ENCODE peak calls at places on chromosomes 12 and 14, in seven cellular contexts. One of them, this sample, is unnamed.

GRCh38 chr14:52061380-52061779 is 7.5 kb downstream of the NID2 start:
- DNase-seq in adrenal gland: no peak
- DNase-seq in left ventricle myocardium inferior: peak
- DNase-seq in lung: no peak
- DNase-seq in prostate gland: no peak
- DNase-seq in A549: no peak
- DNase-seq in SK-N-SH: no peak
- DNase-seq in this sample: no peak

GRCh38 chr14:63432888-63433552 is 110.2 kb downstream of the PPP2R5E start:
- DNase-seq in lung: no peak
- DNase-seq in A549: no peak
- DNase-seq in SK-N-SH: no peak
- DNase-seq in left ventricle myocardium inferior: no peak
- DNase-seq in prostate gland: no peak
- DNase-seq in adrenal gland: no peak
- DNase-seq in this sample: no peak

GRCh38 chr12:14239350-14239934 is 126.0 kb upstream of the ATF7IP start:
- DNase-seq in left ventricle myocardium inferior: no peak
- DNase-seq in adrenal gland: peak
- DNase-seq in A549: no peak
- DNase-seq in lung: no peak
- DNase-seq in prostate gland: no peak
- DNase-seq in SK-N-SH: peak
- DNase-seq in this sample: peak

GRCh38 chr12:80168936-80169335 is 69.6 kb downstream of the OTOGL start:
- DNase-seq in adrenal gland: no peak
- DNase-seq in A549: no peak
- DNase-seq in lung: no peak
- DNase-seq in SK-N-SH: no peak
- DNase-seq in left ventricle myocardium inferior: no peak
- DNase-seq in prostate gland: no peak
- DNase-seq in this sample: no peak

GRCh38 chr12:130202201-130202600 is 39.9 kb downstream of the FZD10 start:
- DNase-seq in left ventricle myocardium inferior: no peak
- DNase-seq in lung: no peak
- DNase-seq in prostate gland: no peak
- DNase-seq in A549: no peak
- DNase-seq in SK-N-SH: no peak
- DNase-seq in adrenal gland: no peak
- DNase-seq in this sample: no peak

GRCh38 chr12:132560421-132560830 is 50.0 kb downstream of the LRCOL1 start:
- DNase-seq in lung: no peak
- DNase-seq in A549: peak
- DNase-seq in adrenal gland: no peak
- DNase-seq in prostate gland: no peak
- DNase-seq in SK-N-SH: peak
- DNase-seq in left ventricle myocardium inferior: no peak
- DNase-seq in this sample: peak

GRCh38 chr14:89533761-89534160 is 116.7 kb upstream of the FOXN3 start:
- DNase-seq in adrenal gland: no peak
- DNase-seq in lung: no peak
- DNase-seq in A549: no peak
- DNase-seq in prostate gland: no peak
- DNase-seq in left ventricle myocardium inferior: no peak
- DNase-seq in SK-N-SH: no peak
- DNase-seq in this sample: no peak

GRCh38 chr12:130770413-130771028 is 54.4 kb upstream of the RIMBP2 start:
- DNase-seq in A549: no peak
- DNase-seq in SK-N-SH: no peak
- DNase-seq in prostate gland: no peak
- DNase-seq in left ventricle myocardium inferior: no peak
- DNase-seq in lung: no peak
- DNase-seq in adrenal gland: no peak
- DNase-seq in this sample: no peak

GRCh38 chr12:5577741-5578140 is 145.8 kb downstream of the NTF3 start:
- DNase-seq in adrenal gland: no peak
- DNase-seq in lung: no peak
- DNase-seq in prostate gland: no peak
- DNase-seq in A549: no peak
- DNase-seq in left ventricle myocardium inferior: no peak
- DNase-seq in SK-N-SH: no peak
- DNase-seq in this sample: no peak

GRCh38 chr14:80425686-80426085 is 214.4 kb upstream of the DIO2 start:
- DNase-seq in lung: no peak
- DNase-seq in adrenal gland: no peak
- DNase-seq in left ventricle myocardium inferior: no peak
- DNase-seq in prostate gland: no peak
- DNase-seq in A549: peak
- DNase-seq in SK-N-SH: no peak
- DNase-seq in this sample: peak

GRCh38 chr14:74509587-74510210 is 16.1 kb downstream of the ISCA2 start:
- DNase-seq in prostate gland: no peak
- DNase-seq in A549: no peak
- DNase-seq in lung: no peak
- DNase-seq in left ventricle myocardium inferior: no peak
- DNase-seq in adrenal gland: no peak
- DNase-seq in SK-N-SH: no peak
- DNase-seq in this sample: no peak

GRCh38 chr12:108852674-108853073 is 4.7 kb downstream of the SSH1 start:
- DNase-seq in left ventricle myocardium inferior: no peak
- DNase-seq in lung: no peak
- DNase-seq in prostate gland: no peak
- DNase-seq in adrenal gland: no peak
- DNase-seq in SK-N-SH: no peak
- DNase-seq in A549: no peak
- DNase-seq in this sample: no peak

GRCh38 chr14:77649326-77649725 is 32.9 kb upstream of the SPTLC2 start:
- DNase-seq in A549: no peak
- DNase-seq in adrenal gland: no peak
- DNase-seq in prostate gland: no peak
- DNase-seq in left ventricle myocardium inferior: no peak
- DNase-seq in lung: no peak
- DNase-seq in SK-N-SH: no peak
- DNase-seq in this sample: no peak

GRCh38 chr14:77645520-77646230 is 29.2 kb upstream of the SPTLC2 start:
- DNase-seq in left ventricle myocardium inferior: no peak
- DNase-seq in adrenal gland: no peak
- DNase-seq in SK-N-SH: no peak
- DNase-seq in lung: no peak
- DNase-seq in prostate gland: no peak
- DNase-seq in A549: no peak
- DNase-seq in this sample: no peak

GRCh38 chr14:77648520-77649200 is 32.2 kb upstream of the SPTLC2 start:
- DNase-seq in prostate gland: no peak
- DNase-seq in left ventricle myocardium inferior: no peak
- DNase-seq in lung: no peak
- DNase-seq in A549: no peak
- DNase-seq in adrenal gland: no peak
- DNase-seq in SK-N-SH: no peak
- DNase-seq in this sample: no peak

GRCh38 chr14:77647853-77648252 is 31.4 kb upstream of the SPTLC2 start:
- DNase-seq in SK-N-SH: no peak
- DNase-seq in adrenal gland: no peak
- DNase-seq in prostate gland: no peak
- DNase-seq in left ventricle myocardium inferior: no peak
- DNase-seq in A549: no peak
- DNase-seq in lung: no peak
- DNase-seq in this sample: no peak

DNA sequence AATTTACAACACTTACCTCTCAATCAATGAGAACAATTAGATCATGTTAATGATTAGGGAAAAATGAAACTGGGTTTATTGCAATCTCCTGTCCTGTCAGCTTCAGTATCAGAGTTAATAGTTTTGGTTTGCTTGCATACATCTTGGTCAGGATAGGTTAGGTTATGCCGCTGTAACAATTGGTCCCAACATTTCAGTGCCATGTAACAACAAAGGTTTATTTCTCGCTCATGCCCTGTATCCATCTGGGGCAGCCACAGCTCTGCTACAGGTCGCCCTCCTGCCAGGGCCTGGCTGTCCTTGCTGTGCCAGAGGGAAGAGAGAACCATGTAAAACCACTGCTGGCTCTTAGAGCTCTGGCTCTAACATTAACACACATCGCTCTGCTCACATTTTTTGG is 30.5 kb upstream of the SPTLC2 start:
- DNase-seq in adrenal gland: no peak
- DNase-seq in prostate gland: no peak
- DNase-seq in SK-N-SH: no peak
- DNase-seq in lung: no peak
- DNase-seq in A549: no peak
- DNase-seq in left ventricle myocardium inferior: no peak
- DNase-seq in this sample: no peak
- TF ChIP-seq CTCF in adrenal gland: no peak
- TF ChIP-seq CTCF in prostate gland: no peak
- TF ChIP-seq CTCF in SK-N-SH: no peak
- TF ChIP-seq CTCF in lung: no peak
- TF ChIP-seq CTCF in A549: no peak
- TF ChIP-seq CTCF in left ventricle myocardium inferior: no peak
- TF ChIP-seq CTCF in this sample: no peak

DNA sequence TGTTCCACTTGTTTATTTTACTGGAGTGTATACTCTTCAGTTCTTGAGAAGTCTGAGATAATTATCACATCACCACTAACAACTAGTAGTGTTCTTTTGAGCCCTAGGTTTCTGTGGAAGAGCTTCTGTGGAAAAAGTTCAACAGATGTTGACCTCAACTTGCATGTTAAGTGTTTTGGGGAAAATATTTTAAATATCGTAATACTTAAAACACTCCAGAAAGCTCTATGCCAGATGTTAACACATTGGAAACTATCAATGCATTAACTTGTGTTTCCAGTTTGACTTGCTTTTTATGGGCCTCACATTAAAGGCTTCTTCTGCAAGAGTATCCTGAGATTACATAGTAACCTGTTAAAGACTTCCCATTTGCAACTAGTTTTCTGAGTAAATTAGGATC is 173.1 kb downstream of the DUSP6 start:
- DNase-seq in prostate gland: peak
- DNase-seq in lung: no peak
- DNase-seq in left ventricle myocardium inferior: no peak
- DNase-seq in A549: no peak
- DNase-seq in SK-N-SH: no peak
- DNase-seq in adrenal gland: no peak
- DNase-seq in this sample: peak
- H3K27ac ChIP-seq in prostate gland: no peak
- H3K27ac ChIP-seq in lung: no peak
- H3K27ac ChIP-seq in left ventricle myocardium inferior: peak
- H3K27ac ChIP-seq in A549: no peak
- H3K27ac ChIP-seq in SK-N-SH: no peak
- H3K27ac ChIP-seq in adrenal gland: no peak
- H3K27ac ChIP-seq in this sample: no peak

DNA sequence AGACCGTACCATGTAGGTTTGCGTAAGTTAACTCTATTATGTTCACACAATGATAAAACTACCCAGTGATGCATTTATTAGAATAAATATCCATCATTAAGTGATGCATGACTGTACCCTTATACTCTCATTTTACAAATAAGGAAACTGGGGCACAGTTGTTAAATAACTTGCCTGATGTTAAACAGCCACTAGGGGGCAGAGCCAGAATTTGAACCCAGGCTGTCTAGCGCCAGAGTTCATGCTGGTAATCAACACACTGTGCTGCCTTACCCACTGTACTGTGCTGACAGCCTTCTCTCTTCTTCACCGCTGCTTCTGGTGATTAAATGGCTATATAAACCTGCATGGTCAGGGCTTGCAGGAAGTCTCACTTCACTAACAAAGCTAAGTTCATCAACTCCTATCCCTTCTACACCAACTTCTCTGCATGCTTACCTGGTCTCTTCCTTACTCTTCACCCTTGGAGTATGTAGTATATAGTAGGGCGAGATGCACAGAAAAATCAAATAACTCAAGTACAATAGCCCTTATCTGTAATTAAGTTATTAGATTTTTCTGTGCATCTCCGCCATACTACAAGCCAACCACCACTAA is 43.6 kb upstream of the APPL2 start:
- DNase-seq in SK-N-SH: peak
- DNase-seq in lung: no peak
- DNase-seq in prostate gland: no peak
- DNase-seq in A549: no peak
- DNase-seq in adrenal gland: no peak
- DNase-seq in left ventricle myocardium inferior: no peak
- DNase-seq in this sample: no peak
- TF ChIP-seq CTCF in SK-N-SH: peak
- TF ChIP-seq CTCF in lung: peak
- TF ChIP-seq CTCF in prostate gland: peak
- TF ChIP-seq CTCF in A549: peak
- TF ChIP-seq CTCF in adrenal gland: peak
- TF ChIP-seq CTCF in left ventricle myocardium inferior: peak
- TF ChIP-seq CTCF in this sample: peak

GRCh38 chr14:29804481-29804880 is 123.2 kb downstream of the PRKD1 start:
- DNase-seq in SK-N-SH: no peak
- DNase-seq in adrenal gland: no peak
- DNase-seq in prostate gland: no peak
- DNase-seq in lung: no peak
- DNase-seq in A549: no peak
- DNase-seq in left ventricle myocardium inferior: no peak
- DNase-seq in this sample: no peak

GRCh38 chr14:29803045-29803444 is 124.6 kb downstream of the PRKD1 start:
- DNase-seq in prostate gland: no peak
- DNase-seq in lung: no peak
- DNase-seq in SK-N-SH: no peak
- DNase-seq in adrenal gland: no peak
- DNase-seq in left ventricle myocardium inferior: no peak
- DNase-seq in A549: no peak
- DNase-seq in this sample: no peak

GRCh38 chr14:29802211-29802610 is 125.4 kb downstream of the PRKD1 start:
- DNase-seq in SK-N-SH: no peak
- DNase-seq in lung: no peak
- DNase-seq in left ventricle myocardium inferior: no peak
- DNase-seq in A549: no peak
- DNase-seq in prostate gland: no peak
- DNase-seq in adrenal gland: no peak
- DNase-seq in this sample: no peak

GRCh38 chr14:29806124-29806517 is 121.5 kb downstream of the PRKD1 start:
- DNase-seq in left ventricle myocardium inferior: no peak
- DNase-seq in A549: no peak
- DNase-seq in SK-N-SH: no peak
- DNase-seq in adrenal gland: no peak
- DNase-seq in lung: no peak
- DNase-seq in prostate gland: no peak
- DNase-seq in this sample: no peak

DNA sequence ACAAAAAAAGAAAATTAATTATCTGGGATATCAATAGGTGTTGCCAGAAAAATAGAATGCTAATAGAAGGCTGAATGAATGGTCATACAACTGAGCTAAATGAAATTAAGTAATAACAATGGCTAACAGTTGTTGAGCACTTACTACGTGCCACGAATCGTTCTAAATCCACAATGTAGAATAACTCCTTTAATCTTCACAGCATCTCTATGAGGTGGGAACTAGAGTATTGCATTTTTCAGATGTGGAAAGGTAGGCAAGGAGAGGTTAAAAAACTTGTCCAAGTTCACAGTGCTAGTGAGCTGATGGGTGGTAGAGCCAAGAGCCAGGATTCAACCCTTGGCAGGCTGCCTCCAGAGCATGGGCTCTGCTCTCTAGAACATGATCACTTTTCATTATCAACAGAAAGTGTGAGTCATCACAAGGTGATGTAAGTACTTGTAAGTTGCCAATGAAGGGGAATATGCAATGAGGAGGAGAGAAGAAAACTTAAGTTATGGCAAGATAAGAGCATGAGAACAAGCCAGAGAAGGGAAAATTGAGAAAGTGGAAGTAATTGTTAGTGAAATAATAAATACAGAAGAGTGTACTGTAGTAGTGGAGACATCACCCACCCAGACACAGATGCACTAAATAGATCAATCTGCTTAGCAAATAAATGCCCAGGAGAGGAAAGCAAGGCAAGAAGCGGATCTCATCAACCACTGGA is 122.1 kb downstream of the PRKD1 start:
- DNase-seq in A549: no peak
- DNase-seq in prostate gland: no peak
- DNase-seq in left ventricle myocardium inferior: peak
- DNase-seq in SK-N-SH: no peak
- DNase-seq in lung: peak
- DNase-seq in adrenal gland: peak
- DNase-seq in this sample: peak
- H3K27ac ChIP-seq in A549: peak
- H3K27ac ChIP-seq in prostate gland: no peak
- H3K27ac ChIP-seq in left ventricle myocardium inferior: no peak
- H3K27ac ChIP-seq in SK-N-SH: no peak
- H3K27ac ChIP-seq in lung: no peak
- H3K27ac ChIP-seq in adrenal gland: no peak
- H3K27ac ChIP-seq in this sample: no peak